ENCODE peak calls at places on chromosome X, in seven cellular contexts. D is naive B cell; X is NCI-H2107; O is suprapubic skin; R is stimulated activated naive B cell treated with anti-CD40 and anti-IgM and Interleukin-4, amounts not matched to agents 10 μg/mL and 1 μg/mL and 100 μg/mL, for 72 hours; Z is BJ; U is RPMI8226. B is an unnamed sample.

GRCh38 chrX:19799319-19800182 is 87.8 kb downstream of the SH3KBP1 start:
- DNase-seq in R (no peak), Z (no peak), O (no peak), D (no peak), U (no peak), X (peak), B (no peak)

GRCh38 chrX:150405576-150405975 is 42.5 kb downstream of the MAMLD1 start:
- DNase-seq in R (no peak), U (peak), X (no peak), O (no peak), D (no peak), Z (no peak), B (no peak)

GRCh38 chrX:24760601-24761000 is 66.9 kb downstream of the POLA1 start:
- DNase-seq in Z (peak), R (no peak), U (no peak), X (no peak), O (no peak), D (no peak), B (no peak)

GRCh38 chrX:16666541-16666940 is 16.6 kb downstream of the S100G start:
- DNase-seq in X (no peak), D (no peak), O (no peak), U (no peak), R (no peak), Z (no peak), B (no peak)

GRCh38 chrX:136219893-136220292 is 31.3 kb downstream of the MAP7D3 start:
- DNase-seq in X (no peak), D (no peak), U (no peak), Z (no peak), R (no peak), O (no peak), B (no peak)

GRCh38 chrX:651922-652775 is 21.6 kb downstream of the SHOX start:
- DNase-seq in D (no peak), R (no peak), O (peak), X (no peak), U (peak), Z (no peak), B (no peak)

GRCh38 chrX:17860179-17860780 is 818 bp downstream of the RAI2 start:
- DNase-seq in X (no peak), Z (no peak), O (no peak), D (no peak), U (no peak), R (no peak), B (no peak)

GRCh38 chrX:87391742-87392141 is 125.9 kb upstream of the KLHL4 start:
- DNase-seq in D (no peak), R (no peak), X (no peak), U (no peak), Z (no peak), O (no peak), B (no peak)

GRCh38 chrX:139881572-139881971 is 51.3 kb downstream of the ATP11C start:
- DNase-seq in D (no peak), O (no peak), X (no peak), U (no peak), Z (peak), R (no peak), B (no peak)

GRCh38 chrX:94901849-94902248 is 1227.8 kb downstream of the FAM133A start:
- DNase-seq in O (no peak), Z (no peak), U (no peak), X (no peak), R (no peak), D (no peak), B (no peak)

GRCh38 chrX:135086197-135086854 is 34.0 kb downstream of the ETDB start:
- DNase-seq in R (peak), O (no peak), X (no peak), U (peak), D (peak), Z (no peak), B (no peak)

GRCh38 chrX:124018031-124018430 is 56.5 kb downstream of the STAG2 start:
- DNase-seq in Z (no peak), O (no peak), D (no peak), R (no peak), X (no peak), U (peak), B (no peak)

GRCh38 chrX:25034889-25035288 is 19.1 kb upstream of the ARX start:
- DNase-seq in R (no peak), X (no peak), U (no peak), O (no peak), Z (no peak), D (no peak), B (no peak)

GRCh38 chrX:39299615-39300014 is 498.4 kb downstream of the MID1IP1 start:
- DNase-seq in R (no peak), O (no peak), U (no peak), Z (no peak), D (peak), X (no peak), B (no peak)

GRCh38 chrX:47751670-47752069 is 85.0 kb upstream of the ZNF81 start:
- DNase-seq in U (peak), R (no peak), Z (no peak), X (peak), D (peak), O (no peak), B (no peak)

GRCh38 chrX:1397001-1397400 is 5.1 kb upstream of the SLC25A6 start:
- DNase-seq in R (no peak), Z (no peak), O (no peak), U (no peak), X (no peak), D (no peak), B (no peak)

GRCh38 chrX:154531626-154532025 is 15.0 kb downstream of the G6PD start:
- DNase-seq in O (no peak), X (no peak), R (no peak), Z (no peak), U (no peak), D (no peak), B (no peak)

GRCh38 chrX:15761564-15762191 is 23.6 kb downstream of the CA5B start:
- DNase-seq in O (no peak), R (peak), Z (no peak), D (peak), X (peak), U (peak), B (peak)

GRCh38 chrX:118534716-118535493 is 39.3 kb downstream of the DOCK11 start:
- DNase-seq in D (no peak), X (no peak), Z (no peak), U (no peak), R (no peak), O (no peak), B (no peak)

GRCh38 chrX:30887721-30888120 is 1.3 kb downstream of the TAB3 start:
- DNase-seq in O (no peak), X (no peak), U (no peak), D (no peak), R (no peak), Z (no peak), B (no peak)

GRCh38 chrX:131895002-131895401 is 128.1 kb upstream of the STK26 start:
- DNase-seq in D (no peak), R (no peak), Z (no peak), O (no peak), X (no peak), U (no peak), B (no peak)

GRCh38 chrX:7993873-7994272 is 66.7 kb upstream of the PNPLA4 start:
- DNase-seq in R (no peak), O (no peak), Z (no peak), D (no peak), U (no peak), X (no peak), B (no peak)

GRCh38 chrX:46953137-46953527 is 40.9 kb downstream of the JADE3 start:
- DNase-seq in D (no peak), O (no peak), R (peak), Z (no peak), U (peak), X (no peak), B (no peak)

GRCh38 chrX:9352683-9353430 is 112.0 kb upstream of the TBL1X start:
- DNase-seq in D (peak), X (no peak), U (peak), Z (no peak), R (peak), O (no peak), B (no peak)

GRCh38 chrX:50198348-50198747 is 2.5 kb downstream of the AKAP4 start:
- DNase-seq in X (no peak), O (no peak), U (no peak), R (no peak), Z (no peak), D (no peak), B (no peak)

GRCh38 chrX:15334561-15334960 is 762 bp downstream of the PIGA start:
- DNase-seq in U (peak), Z (no peak), X (no peak), O (no peak), D (no peak), R (no peak), B (no peak)

GRCh38 chrX:124035657-124036056 is 74.2 kb downstream of the STAG2 start:
- DNase-seq in Z (no peak), R (no peak), D (no peak), U (no peak), O (no peak), X (no peak), B (no peak)

GRCh38 chrX:68929332-68930150 is 100.7 kb downstream of the EFNB1 start:
- DNase-seq in X (no peak), R (no peak), D (no peak), O (no peak), Z (no peak), U (no peak), B (no peak)